ENCODE peak calls at places on chromosomes 13 and 19, in five cellular contexts. B, Z, F, Y and I are unnamed samples. For H3K4me1, the result is how much of the 10 kb centered on the place peaks cover.

GRCh38 chr13:101449971-101450748 is 2.3 kb upstream of the ITGBL1 start:
- DNase-seq in Y (no peak), F (peak), B (no peak), Z (no peak), I (no peak)

GRCh38 chr13:45219123-45219891 is 18.5 kb upstream of the KCTD4 start:
- DNase-seq in Z (no peak), F (peak), Y (no peak), B (no peak), I (no peak)

GRCh38 chr19:45177817-45178261 is at the start of gene TRAPPC6A:
- DNase-seq in B (no peak), Y (no peak), Z (no peak), F (peak), I (no peak)

GRCh38 chr13:52599037-52599852 is 43.0 kb upstream of the HNRNPA1L2 start:
- DNase-seq in F (peak), B (peak), Y (no peak), Z (peak), I (no peak)

GRCh38 chr19:32930567-32930966 is 41.2 kb downstream of the CEP89 start:
- DNase-seq in B (no peak), F (no peak), Y (no peak), Z (no peak), I (no peak)

GRCh38 chr19:42271861-42272534 is 2.9 kb downstream of the CIC start:
- DNase-seq in Y (no peak), B (no peak), Z (no peak), F (no peak), I (no peak)

GRCh38 chr13:45219938-45220375 is 19.1 kb upstream of the KCTD4 start:
- DNase-seq in Y (no peak), Z (no peak), B (no peak), F (peak), I (no peak)

GRCh38 chr13:44576396-44577235 is 486 bp upstream of the TSC22D1 start:
- DNase-seq in Z (no peak), Y (peak), F (no peak), B (peak), I (peak)

GRCh38 chr13:68439821-68440220 is 1209.7 kb upstream of the PCDH9 start:
- DNase-seq in Y (no peak), F (peak), B (no peak), Z (no peak), I (no peak)

GRCh38 chr19:34497112-34497805 is 15.7 kb downstream of the WTIP start:
- DNase-seq in F (no peak), Z (no peak), B (no peak), Y (no peak), I (no peak)

GRCh38 chr13:111856571-111856970 is 210.4 kb upstream of the SOX1 start:
- DNase-seq in B (no peak), Z (no peak), Y (no peak), F (no peak), I (no peak)

GRCh38 chr19:32254128-32254527 is 91.3 kb upstream of the ZNF507 start:
- DNase-seq in B (no peak), F (no peak), Z (no peak), Y (no peak), I (no peak)

GRCh38 chr19:1264801-1265610 is 4.1 kb upstream of the CIRBP start:
- DNase-seq in F (peak), Y (peak), B (peak), Z (peak), I (peak)

GRCh38 chr13:23087884-23088283 is 92.9 kb upstream of the SGCG start:
- DNase-seq in B (peak), Y (peak), F (peak), Z (no peak), I (no peak)

GRCh38 chr13:47298506-47298905 is 401.7 kb upstream of the HTR2A start:
- DNase-seq in B (no peak), F (peak), Y (no peak), Z (no peak), I (no peak)

GRCh38 chr13:25678398-25678797 is 306.6 kb downstream of the ATP8A2 start:
- DNase-seq in F (no peak), Y (peak), B (no peak), Z (no peak), I (no peak)

GRCh38 chr19:52086481-52086880 is 9.1 kb downstream of the ZNF841 start:
- DNase-seq in B (no peak), Z (no peak), Y (no peak), F (peak), I (no peak)

GRCh38 chr13:31903072-31903815 is 128.3 kb upstream of the FRY start:
- DNase-seq in Y (no peak), Z (no peak), B (no peak), F (no peak), I (no peak)

GRCh38 chr19:35816262-35816661 is 3.6 kb upstream of the PRODH2 start:
- DNase-seq in F (no peak), B (no peak), Z (no peak), Y (no peak), I (no peak)

GRCh38 chr13:31012285-31013024 is 80.0 kb downstream of the TEX26 start:
- DNase-seq in Y (peak), F (no peak), Z (no peak), B (peak), I (no peak)

GRCh38 chr13:51201886-51202285 is 20.3 kb upstream of the FAM124A start:
- DNase-seq in Y (no peak), B (no peak), Z (no peak), F (no peak), I (no peak)

GRCh38 chr13:107351305-107351704 is 783.4 kb upstream of the ARGLU1 start:
- DNase-seq in F (no peak), B (peak), Y (peak), Z (no peak), I (no peak)

GRCh38 chr13:27869436-27870090 is 50.2 kb upstream of the PDX1 start:
- DNase-seq in F (no peak), Y (no peak), B (no peak), Z (no peak), I (no peak)
- H3K4me1 ChIP-seq in F (under half), Y (under half), B (under half), Z (under half), I (under half)

GRCh38 chr13:97116754-97117153 is 105.4 kb upstream of the MBNL2 start:
- DNase-seq in B (no peak), Z (peak), F (peak), Y (peak), I (no peak)
- H3K4me1 ChIP-seq in B (under half), Z (under half), F (under half), Y (under half), I (under half)

GRCh38 chr19:13110099-13110610 is 6.4 kb downstream of the TRMT1 start:
- DNase-seq in F (no peak), Z (no peak), Y (no peak), B (no peak), I (no peak)

GRCh38 chr19:13116282-13117175 is at the start of gene TRMT1:
- DNase-seq in Z (peak), B (peak), F (peak), Y (peak), I (peak)

GRCh38 chr19:13109361-13110098 is 6.9 kb upstream of the LYL1 start:
- DNase-seq in B (no peak), F (no peak), Y (no peak), Z (no peak), I (no peak)

GRCh38 chr19:13115936-13116281 is 631 bp downstream of the TRMT1 start:
- DNase-seq in Y (no peak), F (no peak), B (peak), Z (no peak), I (no peak)

GRCh38 chr19:13112555-13112954 is 4.0 kb downstream of the TRMT1 start:
- DNase-seq in B (no peak), F (no peak), Y (no peak), Z (no peak), I (no peak)
- H3K4me1 ChIP-seq in B (under half), F (under half), Y (under half), Z (under half), I (under half)

GRCh38 chr19:47716270-47716937 is 3.2 kb downstream of the EHD2 start:
- DNase-seq in Y (no peak), B (no peak), F (no peak), Z (no peak), I (no peak)

GRCh38 chr19:47711652-47712239 is 1.5 kb upstream of the EHD2 start:
- DNase-seq in Y (no peak), F (no peak), Z (no peak), B (no peak), I (no peak)

GRCh38 chr19:47719047-47719885 is 6.0 kb downstream of the EHD2 start:
- DNase-seq in Z (peak), Y (peak), F (peak), B (no peak), I (peak)

GRCh38 chr19:47713046-47714021 is at the start of gene EHD2:
- DNase-seq in B (peak), F (peak), Y (peak), Z (peak), I (peak)

DNA sequence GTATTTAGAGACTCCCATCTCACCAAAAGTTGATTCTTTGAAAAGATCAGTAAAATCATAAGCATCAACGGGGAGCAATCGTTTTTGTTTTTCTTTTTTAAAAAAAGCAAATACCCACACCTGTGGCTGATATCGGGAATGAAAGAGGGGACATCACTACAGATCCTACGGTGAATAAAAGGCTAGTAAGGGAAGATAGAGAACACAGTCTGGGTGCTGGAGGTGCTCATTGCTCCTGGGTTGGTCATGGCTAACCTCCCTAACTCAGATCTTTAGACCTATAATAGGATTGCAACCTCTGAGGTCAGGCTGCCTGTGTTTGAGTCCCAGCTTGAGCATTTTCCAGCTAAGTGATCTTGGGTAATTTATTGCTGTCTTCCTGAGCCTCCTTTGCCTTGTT is 1.1 kb downstream of the EHD2 start:
- DNase-seq in B (no peak), F (no peak), Z (no peak), Y (no peak), I (no peak)
- H3K4me1 ChIP-seq in B (under half), F (under half), Z (half or more), Y (under half), I (half or more)

GRCh38 chr19:58350001-58350801 is 3.1 kb downstream of the A1BG start:
- DNase-seq in F (no peak), Z (no peak), Y (peak), B (no peak), I (no peak)
- H3K4me1 ChIP-seq in F (under half), Z (under half), Y (under half), B (under half), I (under half)

DNA sequence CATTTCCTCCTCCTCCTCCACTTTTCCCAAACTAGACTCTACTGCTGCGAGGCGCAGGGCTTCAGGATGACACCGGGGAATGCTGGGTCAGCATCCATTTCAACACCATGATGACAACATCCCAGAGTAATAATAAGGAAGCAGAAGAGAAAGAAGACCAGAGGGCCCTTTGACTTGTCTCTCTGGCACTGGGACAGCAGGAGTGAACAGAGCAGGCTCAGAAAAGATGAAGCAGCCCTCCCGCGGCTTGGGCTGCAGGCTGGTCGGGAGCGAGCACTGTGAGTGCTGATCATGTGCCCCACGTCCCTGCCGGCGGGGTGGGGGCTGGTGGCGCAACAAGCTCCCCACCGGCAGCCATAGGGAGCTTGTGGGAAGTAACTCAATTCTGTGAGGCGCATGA is 30.5 kb downstream of the RANBP3 start:
- DNase-seq in Y (no peak), F (no peak), B (no peak), Z (peak), I (peak)
- H3K4me1 ChIP-seq in Y (under half), F (under half), B (under half), Z (half or more), I (half or more)

DNA sequence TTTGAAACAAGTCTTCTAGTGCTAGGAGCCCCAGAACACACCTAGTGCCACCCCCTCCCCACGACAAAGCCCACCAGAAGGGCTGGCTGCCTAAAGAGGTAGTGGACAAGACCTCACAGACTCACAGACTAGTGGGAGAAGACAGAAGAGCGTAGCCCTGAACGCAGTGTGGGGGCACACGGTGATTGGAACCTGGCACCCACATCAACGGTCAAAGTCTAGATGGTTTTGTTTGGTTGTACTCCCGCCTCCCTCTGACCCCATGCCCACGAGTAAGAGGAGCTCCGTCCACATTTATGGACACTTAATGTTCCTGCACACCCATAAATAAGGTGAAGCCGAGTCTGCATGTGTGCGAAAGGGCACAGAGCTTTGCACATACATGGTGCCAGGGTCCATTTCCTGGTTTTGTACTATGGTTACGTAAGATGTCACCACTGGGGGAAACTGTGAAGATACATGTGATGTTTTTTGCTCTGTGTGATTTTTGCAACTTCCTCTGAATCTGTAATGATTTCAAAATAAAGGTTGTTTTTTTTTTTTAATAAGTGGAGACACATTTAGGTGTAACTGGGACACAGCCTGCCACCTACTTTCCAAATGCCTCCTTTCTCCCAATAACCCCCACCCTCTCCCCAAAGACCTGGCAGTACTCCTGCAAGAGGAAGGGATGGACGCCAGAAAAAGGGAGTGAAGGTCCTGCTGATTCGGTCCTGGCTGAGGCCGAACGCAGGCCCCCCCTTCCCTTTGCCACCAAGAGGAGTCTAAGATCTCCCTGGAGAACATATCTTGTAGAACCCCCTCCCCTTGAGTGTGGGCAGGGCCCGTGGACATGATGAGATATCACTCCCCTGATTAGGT is 72.8 kb downstream of the GNG7 start:
- DNase-seq in F (no peak), Z (no peak), Y (no peak), B (no peak), I (no peak)
- H3K4me1 ChIP-seq in F (under half), Z (under half), Y (under half), B (under half), I (under half)